ENCODE peak calls at places on chromosomes 2 and 18, in six cellular contexts. K is transverse colon, H is HCT116, L is body of pancreas, X is neuronal stem cell, E is GM23248. J is an unnamed sample.

GRCh38 chr18:58525517-58525916 is 103.4 kb downstream of the ALPK2 start:
- DNase-seq in K (no peak), H (no peak), L (no peak), X (no peak), E (peak; percentile 72), J (no peak)

GRCh38 chr2:112752667-112753066 is 11.7 kb downstream of the CKAP2L start:
- DNase-seq in K (no peak), H (no peak), L (no peak), X (no peak), E (no peak), J (no peak)

GRCh38 chr2:94861308-94862152 is 9.7 kb upstream of the TEKT4 start:
- DNase-seq in K (no peak), H (no peak), L (no peak), X (no peak), E (no peak), J (no peak)

GRCh38 chr2:6957910-6958615 is 40.9 kb downstream of the RNF144A start:
- DNase-seq in K (no peak), H (no peak), L (no peak), X (no peak), E (peak; percentile 48), J (no peak)

GRCh38 chr2:1727796-1728474 is 16.4 kb downstream of the PXDN start:
- DNase-seq in K (peak; percentile 3), H (no peak), L (no peak), X (no peak), E (no peak), J (no peak)

GRCh38 chr2:172813314-172813888 is 77.8 kb downstream of the RAPGEF4 start:
- DNase-seq in K (no peak), H (no peak), L (peak; percentile 45), X (no peak), E (peak; percentile 36), J (peak; percentile 53)

GRCh38 chr2:32479224-32479623 is 122.4 kb downstream of the BIRC6 start:
- DNase-seq in K (no peak), H (no peak), L (no peak), X (no peak), E (peak; percentile 86), J (no peak)

GRCh38 chr2:95004287-95004686 is 21.2 kb upstream of the MAL start:
- DNase-seq in K (no peak), H (no peak), L (no peak), X (no peak), E (no peak), J (no peak)

GRCh38 chr2:150325656-150326055 is 161.8 kb downstream of the RND3 start:
- DNase-seq in K (no peak), H (no peak), L (no peak), X (no peak), E (no peak), J (no peak)

GRCh38 chr2:27989149-27989548 is 98.6 kb downstream of the BABAM2 start:
- DNase-seq in K (no peak), H (peak; percentile 32), L (no peak), X (no peak), E (no peak), J (no peak)

GRCh38 chr2:156908825-156909224 is 348.7 kb upstream of the GALNT5 start:
- DNase-seq in K (no peak), H (no peak), L (no peak), X (no peak), E (peak; percentile 82), J (no peak)

GRCh38 chr2:85924522-85924921 is 35.7 kb upstream of the ST3GAL5 start:
- DNase-seq in K (peak; percentile 34), H (no peak), L (peak; percentile 35), X (no peak), E (peak; percentile 83), J (peak; percentile 63)

GRCh38 chr2:16093639-16094447 is 153.5 kb downstream of the MYCN start:
- DNase-seq in K (peak; percentile 50), H (no peak), L (peak; percentile 10), X (no peak), E (no peak), J (no peak)

GRCh38 chr2:235577404-235578330 is 83.8 kb downstream of the AGAP1 start:
- DNase-seq in K (no peak), H (no peak), L (peak; percentile 35), X (peak; percentile 72), E (peak; percentile 21), J (peak; percentile 75)

GRCh38 chr2:234368861-234369261 is 128.0 kb downstream of the ARL4C start:
- DNase-seq in K (peak; percentile 55), H (no peak), L (peak; percentile 23), X (no peak), E (peak; percentile 64), J (no peak)

GRCh38 chr2:228446732-228447131 is 265.2 kb upstream of the SPHKAP start:
- DNase-seq in K (no peak), H (no peak), L (no peak), X (no peak), E (peak; percentile 62), J (peak; percentile 73)

GRCh38 chr2:237538001-237538720 is 28.2 kb upstream of the PRLH start:
- DNase-seq in K (no peak), H (no peak), L (no peak), X (no peak), E (no peak), J (no peak)
- H3K4me1 ChIP-seq in K (peaks cover 13% of the 10 kb centered on the region), H (no peaks in the 10 kb centered on the region), L (no peaks in the 10 kb centered on the region), X (peaks cover 8% of the 10 kb centered on the region), E (peaks cover 15% of the 10 kb centered on the region), J (peaks cover 2% of the 10 kb centered on the region)

DNA sequence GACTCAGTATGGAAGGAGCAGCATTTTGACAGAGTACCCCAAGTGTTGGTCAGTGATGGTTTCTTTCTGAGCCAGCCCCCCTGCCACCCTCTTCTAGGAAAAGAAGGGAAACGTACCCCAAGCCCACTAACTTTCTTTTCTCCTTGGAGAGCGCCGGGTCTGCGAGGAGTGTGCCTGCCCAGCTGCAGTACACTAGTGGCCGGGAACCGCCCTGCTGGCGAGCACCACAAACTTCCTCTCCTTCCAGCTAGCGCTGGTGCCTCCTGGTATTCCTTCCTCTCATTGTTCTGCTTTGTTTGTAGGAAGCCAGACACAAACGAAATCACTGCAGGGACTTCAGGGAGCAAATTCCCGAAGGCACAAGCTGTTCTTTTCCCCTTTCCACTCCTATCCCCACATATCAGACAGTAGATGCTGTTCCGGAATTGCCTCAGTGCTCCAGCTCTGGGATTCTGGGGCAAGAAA is 1.8 kb downstream of the CCDC85A start:
- DNase-seq in K (no peak), H (no peak), L (no peak), X (peak; percentile 40), E (peak; percentile 64), J (no peak)
- H3K4me3 ChIP-seq in K (peak overlapping the region; percentile 72), H (peak overlapping the region; percentile 45), L (no peak overlapping the region), X (peak overlapping the region; percentile 83), E (peak overlapping the region; percentile 76), J (no peak overlapping the region)

DNA sequence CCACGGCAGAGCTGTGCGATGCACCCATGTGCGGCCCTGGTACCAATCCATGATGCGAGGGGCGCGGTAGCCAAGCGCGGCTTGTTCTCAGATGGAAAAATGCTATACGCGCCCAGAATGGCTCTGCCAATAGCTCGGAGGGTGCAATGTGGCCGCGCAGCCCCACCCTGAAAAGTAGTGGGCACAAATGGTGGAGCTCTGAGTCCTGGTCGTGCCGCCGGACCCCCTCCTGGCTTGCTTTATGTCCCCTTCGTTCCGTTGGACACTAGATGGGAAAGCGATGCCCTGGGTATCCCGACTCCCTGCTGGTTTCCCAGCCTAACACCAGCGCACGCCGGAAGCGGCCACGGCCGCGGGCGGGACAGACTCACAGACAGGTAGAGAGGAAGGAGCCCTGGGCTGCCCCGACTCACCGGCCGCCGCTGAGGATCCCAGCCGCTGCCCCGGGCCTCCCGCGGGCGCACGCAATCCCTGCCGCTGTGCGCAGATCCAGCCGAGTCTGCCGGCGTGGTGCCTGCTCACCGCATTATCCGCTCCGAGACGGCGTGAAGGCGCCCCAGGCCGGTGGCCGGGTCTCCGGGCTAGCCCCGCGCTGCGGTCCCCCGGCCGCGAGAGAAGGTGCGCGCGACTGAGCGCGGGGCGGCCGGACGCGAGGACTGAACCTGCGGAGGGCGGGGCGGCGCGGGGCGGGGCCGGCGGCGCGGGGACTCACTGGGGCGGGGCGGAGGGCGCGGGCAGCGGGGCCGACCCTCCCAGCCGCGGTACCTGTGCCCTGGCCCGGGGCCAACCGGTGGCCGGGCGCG is at the start of gene CDC42EP3:
- DNase-seq in K (peak; percentile 81), H (no peak), L (peak; percentile 75), X (peak; percentile 69), E (peak; percentile 79), J (peak; percentile 77)
- H3K4me1 ChIP-seq in K (peaks cover 51% of the 10 kb centered on the region), H (peaks cover 29% of the 10 kb centered on the region), L (peaks cover 28% of the 10 kb centered on the region), X (peaks cover 8% of the 10 kb centered on the region), E (peaks cover 34% of the 10 kb centered on the region), J (peaks cover 40% of the 10 kb centered on the region)

GRCh38 chr2:46336560-46336959 is 39.4 kb downstream of the EPAS1 start:
- DNase-seq in K (no peak), H (no peak), L (no peak), X (no peak), E (peak; percentile 77), J (peak; percentile 95)

GRCh38 chr2:46335404-46335965 is 38.3 kb downstream of the EPAS1 start:
- DNase-seq in K (peak; percentile 52), H (no peak), L (no peak), X (peak; percentile 20), E (peak; percentile 89), J (peak; percentile 88)

GRCh38 chr2:46334389-46335345 is 37.5 kb downstream of the EPAS1 start:
- DNase-seq in K (no peak), H (no peak), L (no peak), X (no peak), E (peak; percentile 98), J (peak; percentile 53)

GRCh38 chr2:46337208-46337994 is 40.2 kb downstream of the EPAS1 start:
- DNase-seq in K (no peak), H (no peak), L (peak; percentile 71), X (no peak), E (no peak), J (peak; percentile 27)

GRCh38 chr2:46335966-46336436 is 38.8 kb downstream of the EPAS1 start:
- DNase-seq in K (peak; percentile 63), H (no peak), L (peak; percentile 59), X (no peak), E (no peak), J (no peak)
- H3K4me3 ChIP-seq in K (peak overlapping the region; percentile 31), H (no peak overlapping the region), L (no peak overlapping the region), X (no peak overlapping the region), E (peak overlapping the region; percentile 71), J (peak overlapping the region; percentile 40)

DNA sequence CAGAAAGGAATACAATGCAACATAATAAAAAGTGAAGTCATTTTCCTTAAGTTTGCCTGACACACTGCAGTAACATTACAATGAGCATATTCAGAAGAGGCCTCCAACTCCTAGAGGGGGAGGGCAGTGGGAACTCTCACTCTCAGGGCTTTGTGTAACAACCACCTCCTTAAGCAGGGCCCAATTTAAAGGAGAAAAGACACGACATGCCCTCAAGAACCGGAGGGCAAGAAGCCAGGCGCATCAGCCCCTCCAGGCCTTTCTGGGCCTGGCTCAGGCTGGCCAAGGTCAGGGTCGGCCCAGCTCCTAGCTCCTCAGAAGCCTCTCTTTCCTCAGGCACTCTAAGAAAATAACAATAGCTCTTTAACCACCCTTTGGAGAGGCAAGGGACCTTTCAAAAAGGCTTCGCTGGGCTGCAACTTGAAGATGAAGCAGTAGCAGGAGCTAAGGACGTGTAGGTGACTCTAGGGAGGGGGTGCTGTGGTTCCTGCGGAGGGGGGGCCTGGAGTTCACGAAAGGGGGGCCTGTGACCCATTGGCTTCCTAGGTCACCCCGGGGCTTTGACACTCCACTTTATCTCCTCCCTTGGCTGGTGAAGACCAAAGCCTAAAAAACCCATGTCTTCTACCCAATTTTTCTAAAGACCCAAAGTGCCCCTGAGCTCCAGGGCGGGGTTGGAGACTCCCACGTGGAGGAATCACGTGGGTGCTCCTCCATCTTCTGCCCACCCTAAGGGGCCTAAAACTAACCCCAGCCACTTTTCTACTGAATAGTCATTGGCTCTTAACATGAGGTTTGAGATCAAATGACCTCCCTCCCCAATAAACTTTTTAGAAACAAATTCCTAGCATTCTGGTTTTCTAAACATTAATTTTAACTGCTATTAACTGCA is 13.3 kb downstream of the SERTAD2 start:
- DNase-seq in K (no peak), H (no peak), L (no peak), X (no peak), E (peak; percentile 82), J (no peak)
- H3K4me1 ChIP-seq in K (peaks cover 61% of the 10 kb centered on the region), H (peaks cover 76% of the 10 kb centered on the region), L (peaks cover 45% of the 10 kb centered on the region), X (peaks cover 36% of the 10 kb centered on the region), E (peaks cover 63% of the 10 kb centered on the region), J (peaks cover 20% of the 10 kb centered on the region)